ENCODE peak calls at places on chromosomes 1 and 21, in five cellular contexts. S is GM12878, O is K562, E is HepG2, M is SK-N-SH. V is an unnamed sample.

GRCh38 chr1:164651378-164651951 is 92.5 kb downstream of the PBX1 start:
- DNase-seq in S (no peak), O (no peak), E (no peak), M (no peak), V (no peak)

GRCh38 chr21:35239811-35240219 is 190.7 kb upstream of the RUNX1 start:
- DNase-seq in S (no peak), O (no peak), E (no peak), M (peak), V (no peak)

GRCh38 chr1:28437260-28437923 is 67.9 kb downstream of the PHACTR4 start:
- DNase-seq in S (no peak), O (no peak), E (peak), M (no peak), V (no peak)

GRCh38 chr1:234586304-234586703 is 23.7 kb downstream of the IRF2BP2 start:
- DNase-seq in S (no peak), O (no peak), E (no peak), M (no peak), V (no peak)

GRCh38 chr1:175481126-175482071 is 262.0 kb downstream of the TNR start:
- DNase-seq in S (no peak), O (peak), E (no peak), M (no peak), V (no peak)

GRCh38 chr1:170927955-170928850 is 7.1 kb upstream of the MROH9 start:
- DNase-seq in S (no peak), O (no peak), E (no peak), M (no peak), V (no peak)

GRCh38 chr1:48105167-48105566 is 108.0 kb upstream of the TRABD2B start:
- DNase-seq in S (no peak), O (no peak), E (no peak), M (no peak), V (no peak)

GRCh38 chr1:37020653-37021277 is 13.6 kb downstream of the GRIK3 start:
- DNase-seq in S (no peak), O (peak), E (peak), M (no peak), V (no peak)

GRCh38 chr1:34164510-34165381 is at the start of gene CSMD2:
- DNase-seq in S (no peak), O (no peak), E (no peak), M (peak), V (no peak)

GRCh38 chr1:21302747-21303715 is 12.8 kb upstream of the ECE1 start:
- DNase-seq in S (no peak), O (no peak), E (no peak), M (peak), V (no peak)

GRCh38 chr1:71089536-71090270 is 8.9 kb upstream of the ZRANB2 start:
- DNase-seq in S (no peak), O (no peak), E (no peak), M (no peak), V (no peak)

GRCh38 chr1:86621286-86621685 is 74.4 kb downstream of the CLCA4 start:
- DNase-seq in S (no peak), O (no peak), E (no peak), M (no peak), V (no peak)

GRCh38 chr1:10181154-10181553 is 29.2 kb upstream of the KIF1B start:
- DNase-seq in S (no peak), O (no peak), E (no peak), M (no peak), V (no peak)

GRCh38 chr1:196563768-196564167 is 44.5 kb downstream of the KCNT2 start:
- DNase-seq in S (no peak), O (no peak), E (no peak), M (no peak), V (no peak)
- TF ChIP-seq POLR2AphosphoS5 in S (no peak), O (no peak), E (no peak), M (no peak), V (no peak)

DNA sequence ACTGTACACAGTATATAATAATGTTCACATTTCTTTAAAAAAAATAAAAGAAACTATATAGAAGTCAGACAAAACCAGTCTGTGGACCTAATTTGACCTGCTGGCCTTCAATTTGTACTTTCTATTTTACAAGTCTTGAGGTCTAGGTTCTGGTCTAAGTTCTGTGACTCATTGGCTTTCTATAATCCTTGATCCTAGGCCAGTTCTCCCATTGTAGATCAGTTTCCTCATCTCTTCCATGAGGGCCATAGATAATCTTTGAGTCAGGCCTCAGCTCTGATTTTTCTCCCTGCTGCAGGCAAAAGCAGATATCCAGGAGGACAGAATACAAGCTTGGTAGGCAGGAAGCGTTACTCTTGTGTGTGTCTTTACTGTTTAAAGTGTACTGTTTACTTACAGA is 603.7 kb upstream of the CAMK1G start:
- DNase-seq in S (no peak), O (no peak), E (no peak), M (no peak), V (no peak)
- TF ChIP-seq TAF1 in S (no peak), O (no peak), E (no peak), M (no peak), V (no peak)

GRCh38 chr21:45698493-45698947 is 55.0 kb downstream of the PCBP3 start:
- DNase-seq in S (no peak), O (no peak), E (no peak), M (no peak), V (no peak)
- TF ChIP-seq POLR2AphosphoS5 in S (no peak), O (no peak), E (no peak), M (peak), V (no peak)

GRCh38 chr1:150233359-150234308 is 2.3 kb downstream of the ANP32E start:
- DNase-seq in S (no peak), O (no peak), E (no peak), M (no peak), V (no peak)

GRCh38 chr1:150235852-150236613 is at the start of gene ANP32E:
- DNase-seq in S (peak), O (peak), E (peak), M (peak), V (peak)

GRCh38 chr1:150234309-150234646 is 1.6 kb downstream of the ANP32E start:
- DNase-seq in S (no peak), O (no peak), E (no peak), M (no peak), V (no peak)

GRCh38 chr1:150235436-150235851 is 468 bp downstream of the ANP32E start:
- DNase-seq in S (no peak), O (peak), E (no peak), M (peak), V (no peak)

DNA sequence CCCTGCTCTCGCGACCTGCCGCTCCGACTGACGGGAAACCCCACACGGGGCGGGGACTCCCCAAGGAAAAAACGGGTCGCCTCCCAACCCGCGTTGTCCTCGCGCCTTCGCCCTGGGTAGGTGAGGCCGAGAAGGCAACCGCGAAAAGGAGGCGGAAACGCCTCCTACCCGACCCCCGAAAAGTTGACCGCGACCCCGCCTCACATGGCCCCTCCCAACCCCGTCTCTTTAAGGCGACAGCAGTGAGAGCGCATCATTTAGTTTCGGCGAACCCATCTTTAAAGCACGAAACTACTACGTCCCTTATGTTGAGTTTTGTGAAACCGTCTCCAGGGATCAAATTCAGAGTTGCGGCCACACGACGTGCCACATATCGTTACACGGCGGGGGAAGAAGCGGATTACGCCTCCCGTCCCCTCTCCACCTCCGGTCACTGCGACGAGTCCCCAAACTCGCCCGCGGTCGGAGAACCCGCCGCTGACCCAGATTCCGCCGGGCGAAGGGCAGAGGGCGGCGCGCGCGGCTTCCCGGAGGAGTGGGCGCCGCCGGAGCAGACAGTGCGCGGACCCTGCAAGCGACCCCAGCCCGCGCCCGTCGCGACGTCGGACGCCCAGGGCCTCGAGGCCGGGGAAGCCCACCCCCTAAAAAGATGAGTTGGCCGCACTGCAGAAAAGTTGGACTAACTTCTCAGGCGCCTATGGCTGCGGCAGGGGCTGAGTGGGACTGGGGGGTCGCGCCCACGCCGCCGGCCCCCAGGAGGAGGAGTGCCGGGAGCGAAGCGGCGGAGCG is 1.1 kb downstream of the ANP32E start:
- DNase-seq in S (peak), O (peak), E (peak), M (peak), V (peak)
- TF ChIP-seq TAF1 in S (peak), O (peak), E (peak), M (peak), V (peak)

V was measured in GM12892.